ENCODE peak calls at places on chromosomes 5 and 9, in five cellular contexts. D, P, C, O and K are unnamed samples.
A peak's percentile ranks its signal among the peaks of the same experiment; 100 is the strongest.

GRCh38 chr5:113034182-113034773 is 57.7 kb downstream of the DCP2 start:
- DNase-seq in D (no peak), C (no peak), P (no peak), O (no peak), K (no peak)

GRCh38 chr5:126508251-126508961 is 85.2 kb downstream of the GRAMD2B start:
- DNase-seq in D (no peak), P (no peak), O (no peak), C (no peak), K (no peak)

GRCh38 chr9:137053944-137054931 is at the start of gene ENTPD2:
- DNase-seq in P (no peak), D (peak; percentile 35), C (no peak), O (peak; percentile 86), K (no peak)

GRCh38 chr9:8329561-8330283 is 530.1 kb upstream of the DMAC1 start:
- DNase-seq in D (peak; percentile 20), O (no peak), C (no peak), P (no peak), K (no peak)

GRCh38 chr5:96649251-96649937 is 12.8 kb upstream of the CAST start:
- DNase-seq in D (peak; percentile 19), C (no peak), O (no peak), P (no peak), K (no peak)

GRCh38 chr9:112780637-112781036 is 30.1 kb downstream of the SNX30 start:
- DNase-seq in P (no peak), C (no peak), O (no peak), D (no peak), K (no peak)

GRCh38 chr9:83649080-83649479 is 26.1 kb downstream of the IDNK start:
- DNase-seq in O (peak; percentile 72), C (peak; percentile 32), P (peak; percentile 46), D (peak; percentile 51), K (peak; percentile 64)

GRCh38 chr5:112511920-112512319 is 92.8 kb upstream of the EPB41L4A start:
- DNase-seq in D (no peak), O (no peak), C (no peak), P (no peak), K (no peak)

GRCh38 chr9:129235931-129236331 is 57.9 kb upstream of the IER5L start:
- DNase-seq in C (no peak), D (no peak), P (no peak), O (no peak), K (no peak)

GRCh38 chr5:134072471-134073220 is 41.8 kb upstream of the TCF7 start:
- DNase-seq in C (no peak), P (no peak), O (no peak), D (no peak), K (no peak)

GRCh38 chr5:6829150-6829784 is 116.0 kb downstream of the TENT4A start:
- DNase-seq in C (no peak), O (no peak), D (no peak), P (no peak), K (no peak)

GRCh38 chr5:73104326-73104725 is 16.0 kb upstream of the TMEM171 start:
- DNase-seq in O (no peak), D (no peak), C (no peak), P (no peak), K (no peak)

GRCh38 chr9:33449715-33450114 is 2.3 kb upstream of the AQP3 start:
- DNase-seq in P (no peak), C (no peak), D (no peak), O (no peak), K (no peak)
- H3K4me1 ChIP-seq in P (peaks cover 12% of the 10 kb centered on the region), C (peaks cover 16% of the 10 kb centered on the region), D (peaks cover 64% of the 10 kb centered on the region), O (peaks cover 39% of the 10 kb centered on the region), K (peaks cover 39% of the 10 kb centered on the region)

DNA sequence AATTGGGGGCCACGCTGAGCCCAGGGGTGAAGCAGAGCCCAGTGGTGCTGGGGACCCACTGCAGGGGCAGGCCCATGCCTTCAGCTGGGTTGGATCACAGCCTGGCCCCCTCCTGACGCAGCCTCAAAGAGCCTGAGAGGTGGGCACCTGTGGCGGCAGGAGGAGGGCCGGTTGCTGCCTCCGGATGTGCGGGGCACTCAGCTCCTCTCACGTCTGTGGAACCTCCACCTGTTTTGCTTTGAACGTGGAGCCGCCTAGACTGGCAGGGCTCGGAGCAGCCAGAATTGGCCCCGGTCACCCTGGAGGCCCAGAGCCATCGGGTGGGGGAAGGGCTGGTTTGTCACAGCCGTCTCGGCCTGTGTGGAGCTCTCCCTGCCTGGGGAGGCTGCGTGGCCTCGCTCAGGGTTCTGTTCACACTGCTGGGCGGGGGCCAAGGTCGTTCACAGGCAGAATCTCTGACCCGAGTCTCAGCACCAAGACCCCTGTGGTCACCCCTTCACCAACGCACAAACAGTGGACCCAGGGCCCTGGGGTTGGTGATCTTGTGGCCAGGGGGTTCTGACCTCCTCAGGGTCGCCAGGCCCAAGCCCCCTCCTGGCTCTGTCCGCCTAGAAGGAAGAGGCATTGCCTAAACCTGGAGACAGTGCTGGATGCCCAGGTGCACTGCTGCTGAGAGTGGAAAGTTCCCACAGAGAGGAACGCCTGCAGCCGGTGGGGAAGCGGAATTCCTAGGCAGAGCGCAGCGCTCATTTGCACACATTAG is 9.2 kb upstream of the SLC9A3 start:
- DNase-seq in D (no peak), P (no peak), C (no peak), O (no peak), K (no peak)
- TF ChIP-seq JUN in D (no peak), P (no peak), C (no peak), O (no peak), K (no peak)

GRCh38 chr9:38036359-38037084 is 32.5 kb downstream of the SHB start:
- DNase-seq in P (no peak), D (no peak), C (no peak), O (peak; percentile 75), K (peak; percentile 41)
- H3K4me1 ChIP-seq in P (peaks cover 5% of the 10 kb centered on the region), D (peaks cover 96% of the 10 kb centered on the region), C (peaks cover 59% of the 10 kb centered on the region), O (peaks cover 52% of the 10 kb centered on the region), K (peaks cover 96% of the 10 kb centered on the region)

GRCh38 chr5:140240987-140241706 is 61.8 kb downstream of the PFDN1 start:
- DNase-seq in P (no peak), D (peak; percentile 79), C (peak; percentile 93), O (peak; percentile 76), K (peak; percentile 63)
- TF ChIP-seq JUN in P (no peak), D (no peak), C (no peak), O (no peak), K (no peak)

GRCh38 chr9:90808890-90809685 is 7.5 kb downstream of the SYK start:
- DNase-seq in C (no peak), D (no peak), P (no peak), O (no peak), K (no peak)
- H3K4me1 ChIP-seq in C (no peaks in the 10 kb centered on the region), D (no peaks in the 10 kb centered on the region), P (no peaks in the 10 kb centered on the region), O (no peaks in the 10 kb centered on the region), K (no peaks in the 10 kb centered on the region)

DNA sequence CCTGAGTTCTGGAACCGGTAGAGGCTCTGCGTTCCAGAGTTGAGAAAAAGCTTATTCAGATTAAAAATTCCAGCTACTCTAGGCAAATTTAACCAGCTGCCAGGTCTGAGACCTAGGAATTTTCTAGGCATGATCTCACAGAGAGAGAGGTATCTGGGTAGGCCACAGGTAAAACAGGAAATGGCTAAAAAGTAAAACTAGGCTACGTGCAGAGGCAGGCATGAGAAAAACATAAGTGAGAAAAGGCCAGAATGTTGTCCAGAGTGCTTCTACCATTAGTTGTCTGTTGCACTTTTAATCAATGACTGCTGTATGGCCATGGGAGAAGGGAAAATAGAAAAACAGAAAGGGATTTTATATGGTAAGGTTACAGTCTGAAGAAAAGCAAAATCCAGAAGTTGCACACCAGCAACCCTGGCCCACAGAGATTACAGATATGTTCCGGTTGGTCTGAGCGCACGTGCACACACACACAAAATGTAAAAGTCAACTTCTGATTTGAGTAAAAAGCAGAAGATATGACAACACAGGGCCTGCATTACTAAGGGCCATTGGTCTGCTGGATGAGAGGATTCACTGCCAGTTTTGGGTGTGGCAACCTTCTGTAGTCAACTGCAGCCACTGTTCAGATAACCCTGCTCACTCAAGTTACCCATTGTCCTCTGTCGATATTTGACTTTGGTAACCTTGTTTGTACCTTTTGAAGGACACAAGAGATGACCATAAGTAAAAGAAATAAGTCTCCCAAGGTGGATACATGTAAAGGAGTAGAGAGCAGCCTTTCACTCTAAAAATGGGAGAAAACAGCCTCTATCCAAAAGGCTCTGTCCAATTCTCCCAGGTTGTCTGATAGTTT is 266.0 kb downstream of the DTWD2 start:
- DNase-seq in P (no peak), D (no peak), O (no peak), C (no peak), K (no peak)
- TF ChIP-seq JUN in P (no peak), D (no peak), O (no peak), C (no peak), K (no peak)

GRCh38 chr9:12723409-12724028 is 30.3 kb downstream of the TYRP1 start:
- DNase-seq in C (peak; percentile 40), P (no peak), O (no peak), D (peak; percentile 10), K (peak; percentile 44)
- H3K4me1 ChIP-seq in C (peaks cover under 1% of the 10 kb centered on the region), P (no peaks in the 10 kb centered on the region), O (no peaks in the 10 kb centered on the region), D (no peaks in the 10 kb centered on the region), K (peaks cover 20% of the 10 kb centered on the region)

GRCh38 chr5:179166171-179166885 is 106.2 kb downstream of the ZNF354C start:
- DNase-seq in D (no peak), P (no peak), C (no peak), O (no peak), K (no peak)

GRCh38 chr5:179165421-179166170 is 105.4 kb downstream of the ZNF354C start:
- DNase-seq in O (no peak), P (no peak), D (no peak), C (no peak), K (no peak)

GRCh38 chr5:179168636-179169035 is 108.5 kb downstream of the ZNF354C start:
- DNase-seq in P (no peak), C (no peak), D (no peak), O (no peak), K (no peak)

GRCh38 chr5:179167871-179168451 is 107.8 kb downstream of the ZNF354C start:
- DNase-seq in D (no peak), P (no peak), C (no peak), O (no peak), K (no peak)

GRCh38 chr5:179166886-179167841 is 107.0 kb downstream of the ZNF354C start:
- DNase-seq in D (no peak), O (peak; percentile 87), C (no peak), P (no peak), K (peak; percentile 15)
- TF ChIP-seq JUN in D (no peak), O (no peak), C (no peak), P (no peak), K (no peak)

DNA sequence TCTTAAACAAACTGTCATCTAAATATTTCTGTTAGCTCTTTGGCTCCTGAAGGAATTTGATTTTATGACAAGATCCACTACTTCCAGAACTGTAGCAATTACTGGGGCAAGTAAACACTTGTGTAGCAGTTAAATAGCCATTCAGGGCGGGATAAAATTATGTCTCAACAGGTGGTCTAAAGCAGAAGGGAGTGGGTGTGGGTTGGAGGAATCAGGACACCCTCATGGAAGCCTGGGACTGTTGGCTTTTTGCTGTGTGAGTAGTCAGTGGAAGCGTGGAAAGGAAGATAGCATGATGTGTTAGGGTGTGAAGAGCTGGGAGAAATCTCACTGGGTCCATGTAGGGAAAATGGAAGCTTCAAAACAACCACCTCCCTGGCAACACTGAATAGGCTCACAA is 127.1 kb downstream of the FBXL7 start:
- DNase-seq in C (no peak), O (no peak), P (no peak), D (no peak), K (no peak)
- H3K4me1 ChIP-seq in C (peaks cover 8% of the 10 kb centered on the region), O (no peaks in the 10 kb centered on the region), P (no peaks in the 10 kb centered on the region), D (no peaks in the 10 kb centered on the region), K (no peaks in the 10 kb centered on the region)